ENCODE peak calls at places on chromosome 13, in eight cellular contexts. Q is HuH-7.5, M is astrocyte of the cerebellum, F is aorta, L is ACHN, A is small intestine, D is glutamatergic neuron, E is T-cell. K is an unnamed sample.

GRCh38 chr13:28501547-28501946 is 6.6 kb upstream of the FLT1 start:
- DNase-seq in Q (no peak), M (no peak), F (no peak), L (no peak), A (no peak), D (peak), E (no peak), K (no peak)

GRCh38 chr13:97134364-97135095 is 87.6 kb upstream of the MBNL2 start:
- DNase-seq in Q (no peak), M (no peak), F (no peak), L (no peak), A (no peak), D (no peak), E (no peak), K (no peak)

GRCh38 chr13:43445651-43446050 is 341.1 kb downstream of the ENOX1 start:
- DNase-seq in Q (no peak), M (no peak), F (no peak), L (no peak), A (no peak), D (no peak), E (no peak), K (no peak)

GRCh38 chr13:80680786-80681366 is 339.9 kb upstream of the SPRY2 start:
- DNase-seq in Q (no peak), M (no peak), F (no peak), L (no peak), A (no peak), D (no peak), E (no peak), K (no peak)

GRCh38 chr13:26022538-26023292 is 29.1 kb downstream of the SHISA2 start:
- DNase-seq in Q (no peak), M (peak), F (peak), L (peak), A (no peak), D (peak), E (no peak), K (peak)

GRCh38 chr13:80337011-80337688 is 3.8 kb downstream of the SPRY2 start:
- DNase-seq in Q (no peak), M (no peak), F (no peak), L (no peak), A (peak), D (peak), E (no peak), K (peak)

GRCh38 chr13:114151031-114151430 is 18.6 kb upstream of the RASA3 start:
- DNase-seq in Q (no peak), M (no peak), F (peak), L (no peak), A (no peak), D (no peak), E (no peak), K (no peak)

GRCh38 chr13:94716016-94716415 is 3.7 kb upstream of the SOX21 start:
- DNase-seq in Q (no peak), M (no peak), F (no peak), L (no peak), A (no peak), D (no peak), E (no peak), K (no peak)

GRCh38 chr13:69199664-69200063 is 908.0 kb upstream of the ATXN8OS start:
- DNase-seq in Q (no peak), M (no peak), F (no peak), L (no peak), A (no peak), D (no peak), E (no peak), K (no peak)

GRCh38 chr13:110287031-110287828 is 19.7 kb downstream of the COL4A1 start:
- DNase-seq in Q (no peak), M (no peak), F (no peak), L (no peak), A (no peak), D (no peak), E (no peak), K (no peak)

GRCh38 chr13:50910483-50910805 is 853 bp downstream of the RNASEH2B start:
- DNase-seq in Q (peak), M (no peak), F (peak), L (peak), A (no peak), D (peak), E (no peak), K (peak)

GRCh38 chr13:46743191-46743590 is 53.8 kb downstream of the ESD start:
- DNase-seq in Q (no peak), M (no peak), F (no peak), L (no peak), A (no peak), D (no peak), E (no peak), K (no peak)

GRCh38 chr13:20901668-20902437 is 693 bp downstream of the XPO4 start:
- DNase-seq in Q (peak), M (no peak), F (no peak), L (peak), A (peak), D (peak), E (peak), K (peak)

GRCh38 chr13:95403349-95404140 is 102.3 kb upstream of the ABCC4 start:
- DNase-seq in Q (no peak), M (no peak), F (no peak), L (no peak), A (no peak), D (peak), E (no peak), K (no peak)

GRCh38 chr13:80036845-80037504 is 304.0 kb downstream of the SPRY2 start:
- DNase-seq in Q (no peak), M (no peak), F (peak), L (no peak), A (no peak), D (no peak), E (no peak), K (no peak)

GRCh38 chr13:78826312-78826711 is 167.4 kb upstream of the OBI1 start:
- DNase-seq in Q (no peak), M (no peak), F (no peak), L (no peak), A (no peak), D (no peak), E (no peak), K (no peak)

GRCh38 chr13:35630551-35631275 is 154.2 kb upstream of the MAB21L1 start:
- DNase-seq in Q (peak), M (peak), F (no peak), L (peak), A (peak), D (peak), E (no peak), K (peak)

GRCh38 chr13:73338389-73338788 is 279.6 kb downstream of the KLF5 start:
- DNase-seq in Q (no peak), M (no peak), F (no peak), L (no peak), A (no peak), D (no peak), E (no peak), K (no peak)

GRCh38 chr13:69755101-69755500 is 352.5 kb upstream of the ATXN8OS start:
- DNase-seq in Q (no peak), M (no peak), F (no peak), L (no peak), A (no peak), D (no peak), E (no peak), K (no peak)

GRCh38 chr13:50299546-50300249 is 284.5 kb downstream of the KCNRG start:
- DNase-seq in Q (no peak), M (peak), F (no peak), L (no peak), A (peak), D (no peak), E (no peak), K (no peak)

GRCh38 chr13:30881191-30881651 is 24.9 kb upstream of the MEDAG start:
- DNase-seq in Q (no peak), M (peak), F (peak), L (no peak), A (no peak), D (no peak), E (no peak), K (no peak)

GRCh38 chr13:73079359-73079758 is 20.6 kb downstream of the KLF5 start:
- DNase-seq in Q (no peak), M (no peak), F (no peak), L (no peak), A (peak), D (no peak), E (no peak), K (no peak)

GRCh38 chr13:20558982-20559381 is 8.0 kb upstream of the IFT88 start:
- DNase-seq in Q (no peak), M (no peak), F (no peak), L (no peak), A (no peak), D (no peak), E (no peak), K (no peak)

GRCh38 chr13:30334663-30335386 is 27.5 kb upstream of the KATNAL1 start:
- DNase-seq in Q (peak), M (no peak), F (no peak), L (peak), A (peak), D (no peak), E (no peak), K (peak)

GRCh38 chr13:77980592-77980991 is 62.0 kb upstream of the EDNRB start:
- DNase-seq in Q (no peak), M (peak), F (no peak), L (peak), A (no peak), D (no peak), E (no peak), K (no peak)

GRCh38 chr13:94431987-94432386 is 47.5 kb downstream of the DCT start:
- DNase-seq in Q (no peak), M (no peak), F (no peak), L (no peak), A (no peak), D (no peak), E (no peak), K (no peak)

GRCh38 chr13:34124912-34125311 is 307.0 kb downstream of the RFC3 start:
- DNase-seq in Q (peak), M (no peak), F (no peak), L (no peak), A (peak), D (no peak), E (no peak), K (no peak)

GRCh38 chr13:111152836-111153235 is 37.7 kb downstream of the ARHGEF7 start:
- DNase-seq in Q (peak), M (no peak), F (no peak), L (peak), A (peak), D (no peak), E (no peak), K (peak)

GRCh38 chr13:114076329-114076761 is 56.1 kb downstream of the RASA3 start:
- DNase-seq in Q (no peak), M (no peak), F (peak), L (no peak), A (no peak), D (no peak), E (no peak), K (no peak)

GRCh38 chr13:35789335-35790166 is 313.1 kb upstream of the MAB21L1 start:
- DNase-seq in Q (no peak), M (no peak), F (no peak), L (peak), A (peak), D (no peak), E (no peak), K (peak)

GRCh38 chr13:29771247-29771646 is 79.2 kb downstream of the UBL3 start:
- DNase-seq in Q (no peak), M (no peak), F (no peak), L (peak), A (peak), D (no peak), E (no peak), K (peak)

GRCh38 chr13:108270442-108270841 is 924 bp downstream of the TNFSF13B start:
- DNase-seq in Q (no peak), M (no peak), F (no peak), L (peak), A (peak), D (no peak), E (no peak), K (no peak)

GRCh38 chr13:81670048-81670447 is 1329.1 kb upstream of the SPRY2 start:
- DNase-seq in Q (no peak), M (no peak), F (no peak), L (no peak), A (no peak), D (no peak), E (no peak), K (no peak)

GRCh38 chr13:76647550-76647949 is 238.7 kb downstream of the KCTD12 start:
- DNase-seq in Q (no peak), M (no peak), F (no peak), L (no peak), A (no peak), D (no peak), E (no peak), K (no peak)

GRCh38 chr13:80012281-80012680 is 328.6 kb downstream of the SPRY2 start:
- DNase-seq in Q (no peak), M (no peak), F (no peak), L (peak), A (peak), D (no peak), E (no peak), K (no peak)

GRCh38 chr13:65971541-65971940 is 1258.6 kb downstream of the PCDH9 start:
- DNase-seq in Q (no peak), M (no peak), F (no peak), L (no peak), A (no peak), D (no peak), E (no peak), K (no peak)

GRCh38 chr13:38767506-38768265 is 80.8 kb downstream of the FREM2 start:
- DNase-seq in Q (no peak), M (no peak), F (no peak), L (no peak), A (no peak), D (no peak), E (no peak), K (peak)

GRCh38 chr13:79341202-79341601 is 64.9 kb downstream of the RBM26 start:
- DNase-seq in Q (no peak), M (no peak), F (no peak), L (no peak), A (no peak), D (no peak), E (no peak), K (no peak)